ENCODE peak calls at places on chromosomes 2 and 18, in ten cellular contexts. F, Q, Y, M, I, G, K, Z, B and S are unnamed samples.
A peak's percentile ranks its signal among the peaks of the same experiment; 100 is the strongest.

GRCh38 chr2:188382107-188382506 is 90.4 kb downstream of the GULP1 start:
- ATAC-seq in K (no peak), Q (no peak), M (no peak), Z (no peak), F (no peak), I (no peak), Y (no peak), B (no peak), G (peak; percentile 43), S (no peak)

GRCh38 chr2:134220525-134220924 is 33.3 kb upstream of the MGAT5 start:
- ATAC-seq in K (peak; percentile 50), F (peak; percentile 40), B (peak; percentile 42), Y (no peak), I (no peak), M (no peak), G (no peak), Z (no peak), Q (no peak), S (no peak)

GRCh38 chr18:57881818-57882413 is 78.8 kb upstream of the ATP8B1 start:
- ATAC-seq in Y (peak; percentile 66), Q (peak; percentile 96), B (peak; percentile 93), I (peak; percentile 75), Z (no peak), M (no peak), G (peak; percentile 100), F (peak; percentile 100), K (peak; percentile 88), S (peak; percentile 92)

GRCh38 chr2:12988279-12988678 is 271.5 kb downstream of the TRIB2 start:
- ATAC-seq in Z (no peak), K (no peak), G (no peak), B (no peak), Q (no peak), I (no peak), Y (no peak), M (no peak), F (no peak), S (no peak)

GRCh38 chr2:31387850-31388249 is 26.7 kb downstream of the XDH start:
- ATAC-seq in I (no peak), G (no peak), Z (no peak), Q (no peak), B (no peak), K (no peak), F (peak; percentile 17), Y (no peak), M (no peak), S (no peak)

GRCh38 chr18:73669299-73669698 is 478.3 kb downstream of the FBXO15 start:
- ATAC-seq in K (no peak), Y (no peak), I (no peak), M (no peak), Z (no peak), G (no peak), B (peak; percentile 26), Q (no peak), F (no peak), S (no peak)

GRCh38 chr2:187459242-187459641 is 11.2 kb upstream of the CALCRL start:
- ATAC-seq in B (no peak), Q (no peak), F (no peak), I (no peak), K (peak; percentile 73), G (no peak), M (no peak), Y (no peak), Z (no peak), S (no peak)

GRCh38 chr2:40431600-40431955 is 20.3 kb downstream of the SLC8A1 start:
- ATAC-seq in Q (no peak), Z (no peak), M (no peak), Y (no peak), F (peak; percentile 37), B (peak; percentile 66), I (no peak), G (peak; percentile 77), K (peak; percentile 55), S (no peak)

GRCh38 chr2:129469389-129469788 is 510.1 kb upstream of the RAB6C start:
- ATAC-seq in M (no peak), Q (no peak), G (no peak), I (no peak), Y (no peak), B (peak; percentile 93), K (no peak), Z (no peak), F (no peak), S (no peak)

GRCh38 chr18:10936211-10937053 is 212.9 kb downstream of the PIEZO2 start:
- ATAC-seq in I (no peak), Z (no peak), Q (no peak), K (peak; percentile 58), B (peak; percentile 69), F (peak; percentile 37), G (no peak), M (no peak), Y (no peak), S (no peak)

GRCh38 chr2:177692042-177692823 is 299.7 kb downstream of the AGPS start:
- ATAC-seq in I (no peak), B (no peak), F (peak; percentile 78), Q (peak; percentile 48), Z (no peak), K (no peak), Y (no peak), M (no peak), G (no peak), S (peak; percentile 58)

GRCh38 chr2:134320930-134321329 is 67.1 kb downstream of the MGAT5 start:
- ATAC-seq in Q (no peak), Y (peak; percentile 69), G (no peak), M (peak; percentile 51), B (no peak), K (no peak), F (no peak), Z (peak; percentile 59), I (peak; percentile 60), S (no peak)

GRCh38 chr2:71281950-71282349 is 49.6 kb upstream of the ZNF638 start:
- ATAC-seq in B (no peak), Q (no peak), I (no peak), F (no peak), G (no peak), Y (no peak), Z (no peak), M (no peak), K (no peak), S (no peak)

GRCh38 chr18:2976218-2976617 is 36.7 kb downstream of the LPIN2 start:
- ATAC-seq in G (peak; percentile 33), Z (no peak), I (no peak), B (no peak), Q (peak; percentile 71), K (peak; percentile 71), Y (no peak), M (no peak), F (peak; percentile 9), S (no peak)

GRCh38 chr2:28707592-28707991 is 44.0 kb upstream of the PPP1CB start:
- ATAC-seq in G (no peak), Z (no peak), I (no peak), K (no peak), B (no peak), Q (no peak), M (no peak), F (peak; percentile 78), Y (no peak), S (no peak)

GRCh38 chr18:7524786-7525185 is 42.3 kb upstream of the PTPRM start:
- ATAC-seq in B (peak; percentile 82), I (no peak), Q (no peak), M (no peak), F (no peak), K (peak; percentile 31), G (peak; percentile 57), Z (no peak), Y (no peak), S (no peak)

GRCh38 chr18:10416020-10416419 is 38.4 kb upstream of the APCDD1 start:
- ATAC-seq in G (no peak), Q (no peak), K (no peak), I (no peak), M (no peak), Y (no peak), Z (no peak), B (no peak), F (no peak), S (no peak)

GRCh38 chr2:151974997-151975396 is 123.8 kb downstream of the CACNB4 start:
- ATAC-seq in F (no peak), Q (no peak), Y (no peak), I (no peak), G (peak; percentile 85), Z (no peak), M (no peak), B (no peak), K (no peak), S (no peak)

GRCh38 chr2:216665240-216665639 is 30.1 kb downstream of the IGFBP5 start:
- ATAC-seq in G (peak; percentile 51), K (peak; percentile 52), Q (peak; percentile 68), M (no peak), Z (no peak), F (peak; percentile 26), Y (no peak), B (peak; percentile 52), I (no peak), S (peak; percentile 87)

GRCh38 chr2:43890855-43891254 is 52.1 kb downstream of the ABCG8 start:
- ATAC-seq in B (no peak), K (no peak), I (no peak), Y (no peak), F (no peak), Z (no peak), Q (no peak), M (no peak), G (peak; percentile 86), S (no peak)

GRCh38 chr2:62467475-62468321 is 38.3 kb downstream of the TMEM17 start:
- ATAC-seq in F (peak; percentile 70), B (peak; percentile 70), Y (no peak), G (peak; percentile 86), I (no peak), Q (no peak), Z (no peak), M (no peak), K (peak; percentile 65), S (peak; percentile 82)

GRCh38 chr18:76553715-76554603 is 58.9 kb upstream of the ZNF516 start:
- ATAC-seq in I (no peak), G (peak; percentile 94), Y (no peak), M (no peak), Q (no peak), B (peak; percentile 54), F (peak; percentile 89), Z (no peak), K (peak; percentile 48), S (peak; percentile 82)

GRCh38 chr18:62485684-62486083 is 37.1 kb upstream of the ZCCHC2 start:
- ATAC-seq in G (peak; percentile 89), M (no peak), F (no peak), I (peak; percentile 70), Q (no peak), Y (no peak), Z (no peak), K (no peak), B (peak; percentile 97), S (peak; percentile 97)